ENCODE peak calls at places on chromosome 13, in seven cellular contexts. X is effector CD4-positive, alpha-beta T cell; E is stimulated activated naive CD4-positive, alpha-beta T cell; P is islet precursor cell; B is hepatocyte; T is omental fat pad; V is GOT3. I is an unnamed sample.

GRCh38 chr13:113275387-113275786 is 21.7 kb upstream of the LAMP1 start:
- DNase-seq in B (peak; percentile 71), X (peak; percentile 9), V (no peak), E (peak; percentile 40), P (peak; percentile 84), T (no peak), I (peak; percentile 67)

GRCh38 chr13:98965325-98965724 is 12.5 kb downstream of the DOCK9 start:
- DNase-seq in P (no peak), T (no peak), V (no peak), X (no peak), B (no peak), E (no peak), I (no peak)

GRCh38 chr13:41231786-41232185 is 31.6 kb downstream of the MTRF1 start:
- DNase-seq in X (no peak), T (no peak), E (no peak), V (no peak), B (peak; percentile 25), P (no peak), I (peak; percentile 36)

GRCh38 chr13:111491021-111491420 is 170.6 kb downstream of the TEX29 start:
- DNase-seq in P (peak; percentile 40), T (no peak), E (no peak), V (no peak), B (no peak), X (no peak), I (no peak)

GRCh38 chr13:38419312-38419873 is 69.7 kb downstream of the UFM1 start:
- DNase-seq in P (no peak), T (no peak), E (no peak), B (no peak), V (no peak), X (no peak), I (no peak)

GRCh38 chr13:102295316-102296048 is 106.4 kb downstream of the FGF14 start:
- DNase-seq in X (no peak), P (no peak), B (no peak), V (no peak), T (no peak), E (no peak), I (peak; percentile 1)

GRCh38 chr13:42155251-42155650 is 106.8 kb downstream of the DGKH start:
- DNase-seq in V (no peak), T (no peak), X (no peak), E (no peak), P (no peak), B (no peak), I (no peak)

GRCh38 chr13:71358218-71358617 is 508.8 kb downstream of the DACH1 start:
- DNase-seq in X (no peak), B (no peak), V (no peak), P (no peak), E (no peak), T (no peak), I (no peak)

GRCh38 chr13:77740097-77740496 is 42.6 kb downstream of the SLAIN1 start:
- DNase-seq in E (no peak), B (no peak), V (no peak), P (no peak), T (no peak), X (no peak), I (no peak)

GRCh38 chr13:105952233-105952767 is 583.2 kb downstream of the EFNB2 start:
- DNase-seq in P (no peak), X (no peak), V (no peak), T (no peak), E (no peak), B (no peak), I (no peak)